ENCODE peak calls at places on chromosomes 12 and 14, in eight cellular contexts. One of them, this sample, is unnamed.

GRCh38 chr12:97854477-97854876 is 391.9 kb downstream of the RMST start:
- DNase-seq in stimulated activated CD8-positive, alpha-beta memory T cell treated with anti-CD3 and anti-CD28 coated beads, Interleukin-12 subunit alpha, Interleukin-12 subunit beta, amount 100 ng/mL, for 1 hour: no peak
- DNase-seq in sciatic nerve: no peak
- DNase-seq in activated CD4-positive, alpha-beta T cell treated with anti-CD3 and anti-CD28 coated beads for 24 hours: no peak
- DNase-seq in astrocyte of the spinal cord: no peak
- DNase-seq in stimulated activated CD4-positive, alpha-beta T cell treated with anti-CD3 and anti-CD28 coated beads, Interleukin-1b, Interleukin-23, amount 100 ng/mL, for 24 hours: no peak
- DNase-seq in NCI-H524: no peak
- DNase-seq in cardiac muscle cell: no peak
- DNase-seq in this sample: no peak

GRCh38 chr12:71858848-71859247 is 19.3 kb downstream of the TBC1D15 start:
- DNase-seq in stimulated activated CD8-positive, alpha-beta memory T cell treated with anti-CD3 and anti-CD28 coated beads, Interleukin-12 subunit alpha, Interleukin-12 subunit beta, amount 100 ng/mL, for 1 hour: no peak
- DNase-seq in sciatic nerve: no peak
- DNase-seq in activated CD4-positive, alpha-beta T cell treated with anti-CD3 and anti-CD28 coated beads for 24 hours: no peak
- DNase-seq in astrocyte of the spinal cord: no peak
- DNase-seq in stimulated activated CD4-positive, alpha-beta T cell treated with anti-CD3 and anti-CD28 coated beads, Interleukin-1b, Interleukin-23, amount 100 ng/mL, for 24 hours: no peak
- DNase-seq in NCI-H524: no peak
- DNase-seq in cardiac muscle cell: no peak
- DNase-seq in this sample: no peak

GRCh38 chr12:130708648-130709047 is 7.5 kb downstream of the RIMBP2 start:
- DNase-seq in stimulated activated CD8-positive, alpha-beta memory T cell treated with anti-CD3 and anti-CD28 coated beads, Interleukin-12 subunit alpha, Interleukin-12 subunit beta, amount 100 ng/mL, for 1 hour: no peak
- DNase-seq in sciatic nerve: no peak
- DNase-seq in activated CD4-positive, alpha-beta T cell treated with anti-CD3 and anti-CD28 coated beads for 24 hours: no peak
- DNase-seq in astrocyte of the spinal cord: no peak
- DNase-seq in stimulated activated CD4-positive, alpha-beta T cell treated with anti-CD3 and anti-CD28 coated beads, Interleukin-1b, Interleukin-23, amount 100 ng/mL, for 24 hours: no peak
- DNase-seq in NCI-H524: no peak
- DNase-seq in cardiac muscle cell: no peak
- DNase-seq in this sample: no peak

GRCh38 chr12:50711018-50711527 is 52.8 kb upstream of the ATF1 start:
- DNase-seq in stimulated activated CD8-positive, alpha-beta memory T cell treated with anti-CD3 and anti-CD28 coated beads, Interleukin-12 subunit alpha, Interleukin-12 subunit beta, amount 100 ng/mL, for 1 hour: no peak
- DNase-seq in sciatic nerve: no peak
- DNase-seq in activated CD4-positive, alpha-beta T cell treated with anti-CD3 and anti-CD28 coated beads for 24 hours: no peak
- DNase-seq in astrocyte of the spinal cord: no peak
- DNase-seq in stimulated activated CD4-positive, alpha-beta T cell treated with anti-CD3 and anti-CD28 coated beads, Interleukin-1b, Interleukin-23, amount 100 ng/mL, for 24 hours: no peak
- DNase-seq in NCI-H524: no peak
- DNase-seq in cardiac muscle cell: no peak
- DNase-seq in this sample: no peak

GRCh38 chr12:6327159-6327558 is 14.7 kb downstream of the TNFRSF1A start:
- DNase-seq in stimulated activated CD8-positive, alpha-beta memory T cell treated with anti-CD3 and anti-CD28 coated beads, Interleukin-12 subunit alpha, Interleukin-12 subunit beta, amount 100 ng/mL, for 1 hour: no peak
- DNase-seq in sciatic nerve: no peak
- DNase-seq in activated CD4-positive, alpha-beta T cell treated with anti-CD3 and anti-CD28 coated beads for 24 hours: no peak
- DNase-seq in astrocyte of the spinal cord: no peak
- DNase-seq in stimulated activated CD4-positive, alpha-beta T cell treated with anti-CD3 and anti-CD28 coated beads, Interleukin-1b, Interleukin-23, amount 100 ng/mL, for 24 hours: no peak
- DNase-seq in NCI-H524: no peak
- DNase-seq in cardiac muscle cell: no peak
- DNase-seq in this sample: no peak

GRCh38 chr14:22391908-22392307 is 197.1 kb downstream of the DAD1 start:
- DNase-seq in stimulated activated CD8-positive, alpha-beta memory T cell treated with anti-CD3 and anti-CD28 coated beads, Interleukin-12 subunit alpha, Interleukin-12 subunit beta, amount 100 ng/mL, for 1 hour: no peak
- DNase-seq in sciatic nerve: peak
- DNase-seq in activated CD4-positive, alpha-beta T cell treated with anti-CD3 and anti-CD28 coated beads for 24 hours: no peak
- DNase-seq in astrocyte of the spinal cord: peak
- DNase-seq in stimulated activated CD4-positive, alpha-beta T cell treated with anti-CD3 and anti-CD28 coated beads, Interleukin-1b, Interleukin-23, amount 100 ng/mL, for 24 hours: no peak
- DNase-seq in NCI-H524: peak
- DNase-seq in cardiac muscle cell: peak
- DNase-seq in this sample: peak

GRCh38 chr12:65125247-65125646 is 4.1 kb upstream of the WIF1 start:
- DNase-seq in stimulated activated CD8-positive, alpha-beta memory T cell treated with anti-CD3 and anti-CD28 coated beads, Interleukin-12 subunit alpha, Interleukin-12 subunit beta, amount 100 ng/mL, for 1 hour: no peak
- DNase-seq in sciatic nerve: no peak
- DNase-seq in activated CD4-positive, alpha-beta T cell treated with anti-CD3 and anti-CD28 coated beads for 24 hours: no peak
- DNase-seq in astrocyte of the spinal cord: no peak
- DNase-seq in stimulated activated CD4-positive, alpha-beta T cell treated with anti-CD3 and anti-CD28 coated beads, Interleukin-1b, Interleukin-23, amount 100 ng/mL, for 24 hours: no peak
- DNase-seq in NCI-H524: no peak
- DNase-seq in cardiac muscle cell: no peak
- DNase-seq in this sample: no peak

GRCh38 chr12:32535260-32535999 is 136.1 kb downstream of the FGD4 start:
- DNase-seq in stimulated activated CD8-positive, alpha-beta memory T cell treated with anti-CD3 and anti-CD28 coated beads, Interleukin-12 subunit alpha, Interleukin-12 subunit beta, amount 100 ng/mL, for 1 hour: no peak
- DNase-seq in sciatic nerve: peak
- DNase-seq in activated CD4-positive, alpha-beta T cell treated with anti-CD3 and anti-CD28 coated beads for 24 hours: no peak
- DNase-seq in astrocyte of the spinal cord: peak
- DNase-seq in stimulated activated CD4-positive, alpha-beta T cell treated with anti-CD3 and anti-CD28 coated beads, Interleukin-1b, Interleukin-23, amount 100 ng/mL, for 24 hours: no peak
- DNase-seq in NCI-H524: peak
- DNase-seq in cardiac muscle cell: peak
- DNase-seq in this sample: peak

GRCh38 chr12:91316825-91317224 is 134.2 kb upstream of the DCN start:
- DNase-seq in stimulated activated CD8-positive, alpha-beta memory T cell treated with anti-CD3 and anti-CD28 coated beads, Interleukin-12 subunit alpha, Interleukin-12 subunit beta, amount 100 ng/mL, for 1 hour: no peak
- DNase-seq in sciatic nerve: no peak
- DNase-seq in activated CD4-positive, alpha-beta T cell treated with anti-CD3 and anti-CD28 coated beads for 24 hours: no peak
- DNase-seq in astrocyte of the spinal cord: peak
- DNase-seq in stimulated activated CD4-positive, alpha-beta T cell treated with anti-CD3 and anti-CD28 coated beads, Interleukin-1b, Interleukin-23, amount 100 ng/mL, for 24 hours: no peak
- DNase-seq in NCI-H524: no peak
- DNase-seq in cardiac muscle cell: no peak
- DNase-seq in this sample: no peak

GRCh38 chr12:130707571-130707891 is 8.6 kb downstream of the RIMBP2 start:
- DNase-seq in stimulated activated CD8-positive, alpha-beta memory T cell treated with anti-CD3 and anti-CD28 coated beads, Interleukin-12 subunit alpha, Interleukin-12 subunit beta, amount 100 ng/mL, for 1 hour: no peak
- DNase-seq in sciatic nerve: no peak
- DNase-seq in activated CD4-positive, alpha-beta T cell treated with anti-CD3 and anti-CD28 coated beads for 24 hours: no peak
- DNase-seq in astrocyte of the spinal cord: no peak
- DNase-seq in stimulated activated CD4-positive, alpha-beta T cell treated with anti-CD3 and anti-CD28 coated beads, Interleukin-1b, Interleukin-23, amount 100 ng/mL, for 24 hours: no peak
- DNase-seq in NCI-H524: no peak
- DNase-seq in cardiac muscle cell: no peak
- DNase-seq in this sample: no peak

GRCh38 chr14:103220134-103220981 is 97.1 kb downstream of the TNFAIP2 start:
- DNase-seq in stimulated activated CD8-positive, alpha-beta memory T cell treated with anti-CD3 and anti-CD28 coated beads, Interleukin-12 subunit alpha, Interleukin-12 subunit beta, amount 100 ng/mL, for 1 hour: no peak
- DNase-seq in sciatic nerve: no peak
- DNase-seq in activated CD4-positive, alpha-beta T cell treated with anti-CD3 and anti-CD28 coated beads for 24 hours: no peak
- DNase-seq in astrocyte of the spinal cord: no peak
- DNase-seq in stimulated activated CD4-positive, alpha-beta T cell treated with anti-CD3 and anti-CD28 coated beads, Interleukin-1b, Interleukin-23, amount 100 ng/mL, for 24 hours: no peak
- DNase-seq in NCI-H524: no peak
- DNase-seq in cardiac muscle cell: no peak
- DNase-seq in this sample: no peak

GRCh38 chr14:31426663-31427062 is 6.3 kb upstream of the HEATR5A start:
- DNase-seq in stimulated activated CD8-positive, alpha-beta memory T cell treated with anti-CD3 and anti-CD28 coated beads, Interleukin-12 subunit alpha, Interleukin-12 subunit beta, amount 100 ng/mL, for 1 hour: no peak
- DNase-seq in sciatic nerve: no peak
- DNase-seq in activated CD4-positive, alpha-beta T cell treated with anti-CD3 and anti-CD28 coated beads for 24 hours: no peak
- DNase-seq in astrocyte of the spinal cord: no peak
- DNase-seq in stimulated activated CD4-positive, alpha-beta T cell treated with anti-CD3 and anti-CD28 coated beads, Interleukin-1b, Interleukin-23, amount 100 ng/mL, for 24 hours: no peak
- DNase-seq in NCI-H524: no peak
- DNase-seq in cardiac muscle cell: no peak
- DNase-seq in this sample: no peak

GRCh38 chr12:111268738-111269572 is 99.9 kb downstream of the PHETA1 start:
- DNase-seq in stimulated activated CD8-positive, alpha-beta memory T cell treated with anti-CD3 and anti-CD28 coated beads, Interleukin-12 subunit alpha, Interleukin-12 subunit beta, amount 100 ng/mL, for 1 hour: no peak
- DNase-seq in sciatic nerve: no peak
- DNase-seq in activated CD4-positive, alpha-beta T cell treated with anti-CD3 and anti-CD28 coated beads for 24 hours: no peak
- DNase-seq in astrocyte of the spinal cord: no peak
- DNase-seq in stimulated activated CD4-positive, alpha-beta T cell treated with anti-CD3 and anti-CD28 coated beads, Interleukin-1b, Interleukin-23, amount 100 ng/mL, for 24 hours: no peak
- DNase-seq in NCI-H524: no peak
- DNase-seq in cardiac muscle cell: no peak
- DNase-seq in this sample: no peak

GRCh38 chr12:107242189-107242588 is 148.8 kb upstream of the CRY1 start:
- DNase-seq in stimulated activated CD8-positive, alpha-beta memory T cell treated with anti-CD3 and anti-CD28 coated beads, Interleukin-12 subunit alpha, Interleukin-12 subunit beta, amount 100 ng/mL, for 1 hour: no peak
- DNase-seq in sciatic nerve: no peak
- DNase-seq in activated CD4-positive, alpha-beta T cell treated with anti-CD3 and anti-CD28 coated beads for 24 hours: no peak
- DNase-seq in astrocyte of the spinal cord: peak
- DNase-seq in stimulated activated CD4-positive, alpha-beta T cell treated with anti-CD3 and anti-CD28 coated beads, Interleukin-1b, Interleukin-23, amount 100 ng/mL, for 24 hours: no peak
- DNase-seq in NCI-H524: peak
- DNase-seq in cardiac muscle cell: peak
- DNase-seq in this sample: no peak

GRCh38 chr14:26319139-26319864 is 278.5 kb downstream of the NOVA1 start:
- DNase-seq in stimulated activated CD8-positive, alpha-beta memory T cell treated with anti-CD3 and anti-CD28 coated beads, Interleukin-12 subunit alpha, Interleukin-12 subunit beta, amount 100 ng/mL, for 1 hour: no peak
- DNase-seq in sciatic nerve: no peak
- DNase-seq in activated CD4-positive, alpha-beta T cell treated with anti-CD3 and anti-CD28 coated beads for 24 hours: no peak
- DNase-seq in astrocyte of the spinal cord: no peak
- DNase-seq in stimulated activated CD4-positive, alpha-beta T cell treated with anti-CD3 and anti-CD28 coated beads, Interleukin-1b, Interleukin-23, amount 100 ng/mL, for 24 hours: no peak
- DNase-seq in NCI-H524: no peak
- DNase-seq in cardiac muscle cell: no peak
- DNase-seq in this sample: no peak

GRCh38 chr12:131673519-131674265 is 37.2 kb upstream of the SFSWAP start:
- DNase-seq in stimulated activated CD8-positive, alpha-beta memory T cell treated with anti-CD3 and anti-CD28 coated beads, Interleukin-12 subunit alpha, Interleukin-12 subunit beta, amount 100 ng/mL, for 1 hour: no peak
- DNase-seq in sciatic nerve: no peak
- DNase-seq in activated CD4-positive, alpha-beta T cell treated with anti-CD3 and anti-CD28 coated beads for 24 hours: no peak
- DNase-seq in astrocyte of the spinal cord: no peak
- DNase-seq in stimulated activated CD4-positive, alpha-beta T cell treated with anti-CD3 and anti-CD28 coated beads, Interleukin-1b, Interleukin-23, amount 100 ng/mL, for 24 hours: no peak
- DNase-seq in NCI-H524: no peak
- DNase-seq in cardiac muscle cell: no peak
- DNase-seq in this sample: no peak

GRCh38 chr12:49543914-49544815 is 5.3 kb downstream of the KCNH3 start:
- DNase-seq in stimulated activated CD8-positive, alpha-beta memory T cell treated with anti-CD3 and anti-CD28 coated beads, Interleukin-12 subunit alpha, Interleukin-12 subunit beta, amount 100 ng/mL, for 1 hour: no peak
- DNase-seq in sciatic nerve: no peak
- DNase-seq in activated CD4-positive, alpha-beta T cell treated with anti-CD3 and anti-CD28 coated beads for 24 hours: no peak
- DNase-seq in astrocyte of the spinal cord: no peak
- DNase-seq in stimulated activated CD4-positive, alpha-beta T cell treated with anti-CD3 and anti-CD28 coated beads, Interleukin-1b, Interleukin-23, amount 100 ng/mL, for 24 hours: no peak
- DNase-seq in NCI-H524: no peak
- DNase-seq in cardiac muscle cell: peak
- DNase-seq in this sample: no peak

GRCh38 chr12:88207921-88208640 is 66.0 kb downstream of the TMTC3 start:
- DNase-seq in stimulated activated CD8-positive, alpha-beta memory T cell treated with anti-CD3 and anti-CD28 coated beads, Interleukin-12 subunit alpha, Interleukin-12 subunit beta, amount 100 ng/mL, for 1 hour: no peak
- DNase-seq in sciatic nerve: peak
- DNase-seq in activated CD4-positive, alpha-beta T cell treated with anti-CD3 and anti-CD28 coated beads for 24 hours: no peak
- DNase-seq in astrocyte of the spinal cord: peak
- DNase-seq in stimulated activated CD4-positive, alpha-beta T cell treated with anti-CD3 and anti-CD28 coated beads, Interleukin-1b, Interleukin-23, amount 100 ng/mL, for 24 hours: no peak
- DNase-seq in NCI-H524: no peak
- DNase-seq in cardiac muscle cell: no peak
- DNase-seq in this sample: no peak

GRCh38 chr14:69005432-69006148 is 26.5 kb upstream of the ACTN1 start:
- DNase-seq in stimulated activated CD8-positive, alpha-beta memory T cell treated with anti-CD3 and anti-CD28 coated beads, Interleukin-12 subunit alpha, Interleukin-12 subunit beta, amount 100 ng/mL, for 1 hour: no peak
- DNase-seq in sciatic nerve: peak
- DNase-seq in activated CD4-positive, alpha-beta T cell treated with anti-CD3 and anti-CD28 coated beads for 24 hours: no peak
- DNase-seq in astrocyte of the spinal cord: peak
- DNase-seq in stimulated activated CD4-positive, alpha-beta T cell treated with anti-CD3 and anti-CD28 coated beads, Interleukin-1b, Interleukin-23, amount 100 ng/mL, for 24 hours: no peak
- DNase-seq in NCI-H524: no peak
- DNase-seq in cardiac muscle cell: no peak
- DNase-seq in this sample: no peak

GRCh38 chr12:124861492-124861891 is 2.2 kb downstream of the SCARB1 start:
- DNase-seq in stimulated activated CD8-positive, alpha-beta memory T cell treated with anti-CD3 and anti-CD28 coated beads, Interleukin-12 subunit alpha, Interleukin-12 subunit beta, amount 100 ng/mL, for 1 hour: no peak
- DNase-seq in sciatic nerve: peak
- DNase-seq in activated CD4-positive, alpha-beta T cell treated with anti-CD3 and anti-CD28 coated beads for 24 hours: no peak
- DNase-seq in astrocyte of the spinal cord: peak
- DNase-seq in stimulated activated CD4-positive, alpha-beta T cell treated with anti-CD3 and anti-CD28 coated beads, Interleukin-1b, Interleukin-23, amount 100 ng/mL, for 24 hours: no peak
- DNase-seq in NCI-H524: peak
- DNase-seq in cardiac muscle cell: no peak
- DNase-seq in this sample: no peak

GRCh38 chr12:105166736-105167135 is 59.2 kb downstream of the WASHC4 start:
- DNase-seq in stimulated activated CD8-positive, alpha-beta memory T cell treated with anti-CD3 and anti-CD28 coated beads, Interleukin-12 subunit alpha, Interleukin-12 subunit beta, amount 100 ng/mL, for 1 hour: no peak
- DNase-seq in sciatic nerve: no peak
- DNase-seq in activated CD4-positive, alpha-beta T cell treated with anti-CD3 and anti-CD28 coated beads for 24 hours: no peak
- DNase-seq in astrocyte of the spinal cord: no peak
- DNase-seq in stimulated activated CD4-positive, alpha-beta T cell treated with anti-CD3 and anti-CD28 coated beads, Interleukin-1b, Interleukin-23, amount 100 ng/mL, for 24 hours: no peak
- DNase-seq in NCI-H524: no peak
- DNase-seq in cardiac muscle cell: no peak
- DNase-seq in this sample: no peak

GRCh38 chr12:70367268-70368141 is 1.4 kb downstream of the KCNMB4 start:
- DNase-seq in stimulated activated CD8-positive, alpha-beta memory T cell treated with anti-CD3 and anti-CD28 coated beads, Interleukin-12 subunit alpha, Interleukin-12 subunit beta, amount 100 ng/mL, for 1 hour: no peak
- DNase-seq in sciatic nerve: no peak
- DNase-seq in activated CD4-positive, alpha-beta T cell treated with anti-CD3 and anti-CD28 coated beads for 24 hours: no peak
- DNase-seq in astrocyte of the spinal cord: peak
- DNase-seq in stimulated activated CD4-positive, alpha-beta T cell treated with anti-CD3 and anti-CD28 coated beads, Interleukin-1b, Interleukin-23, amount 100 ng/mL, for 24 hours: no peak
- DNase-seq in NCI-H524: no peak
- DNase-seq in cardiac muscle cell: peak
- DNase-seq in this sample: no peak

GRCh38 chr14:59098377-59098776 is 90.1 kb upstream of the DAAM1 start:
- DNase-seq in stimulated activated CD8-positive, alpha-beta memory T cell treated with anti-CD3 and anti-CD28 coated beads, Interleukin-12 subunit alpha, Interleukin-12 subunit beta, amount 100 ng/mL, for 1 hour: no peak
- DNase-seq in sciatic nerve: no peak
- DNase-seq in activated CD4-positive, alpha-beta T cell treated with anti-CD3 and anti-CD28 coated beads for 24 hours: no peak
- DNase-seq in astrocyte of the spinal cord: peak
- DNase-seq in stimulated activated CD4-positive, alpha-beta T cell treated with anti-CD3 and anti-CD28 coated beads, Interleukin-1b, Interleukin-23, amount 100 ng/mL, for 24 hours: no peak
- DNase-seq in NCI-H524: no peak
- DNase-seq in cardiac muscle cell: no peak
- DNase-seq in this sample: no peak

GRCh38 chr12:110906516-110906915 is 13.9 kb downstream of the MYL2 start:
- DNase-seq in stimulated activated CD8-positive, alpha-beta memory T cell treated with anti-CD3 and anti-CD28 coated beads, Interleukin-12 subunit alpha, Interleukin-12 subunit beta, amount 100 ng/mL, for 1 hour: no peak
- DNase-seq in sciatic nerve: no peak
- DNase-seq in activated CD4-positive, alpha-beta T cell treated with anti-CD3 and anti-CD28 coated beads for 24 hours: no peak
- DNase-seq in astrocyte of the spinal cord: no peak
- DNase-seq in stimulated activated CD4-positive, alpha-beta T cell treated with anti-CD3 and anti-CD28 coated beads, Interleukin-1b, Interleukin-23, amount 100 ng/mL, for 24 hours: no peak
- DNase-seq in NCI-H524: no peak
- DNase-seq in cardiac muscle cell: no peak
- DNase-seq in this sample: no peak

GRCh38 chr12:111546758-111547383 is 52.2 kb downstream of the ATXN2 start:
- DNase-seq in stimulated activated CD8-positive, alpha-beta memory T cell treated with anti-CD3 and anti-CD28 coated beads, Interleukin-12 subunit alpha, Interleukin-12 subunit beta, amount 100 ng/mL, for 1 hour: no peak
- DNase-seq in sciatic nerve: no peak
- DNase-seq in activated CD4-positive, alpha-beta T cell treated with anti-CD3 and anti-CD28 coated beads for 24 hours: no peak
- DNase-seq in astrocyte of the spinal cord: peak
- DNase-seq in stimulated activated CD4-positive, alpha-beta T cell treated with anti-CD3 and anti-CD28 coated beads, Interleukin-1b, Interleukin-23, amount 100 ng/mL, for 24 hours: no peak
- DNase-seq in NCI-H524: no peak
- DNase-seq in cardiac muscle cell: no peak
- DNase-seq in this sample: no peak

GRCh38 chr14:65720171-65720570 is 307.6 kb downstream of the FUT8 start:
- DNase-seq in stimulated activated CD8-positive, alpha-beta memory T cell treated with anti-CD3 and anti-CD28 coated beads, Interleukin-12 subunit alpha, Interleukin-12 subunit beta, amount 100 ng/mL, for 1 hour: no peak
- DNase-seq in sciatic nerve: no peak
- DNase-seq in activated CD4-positive, alpha-beta T cell treated with anti-CD3 and anti-CD28 coated beads for 24 hours: no peak
- DNase-seq in astrocyte of the spinal cord: no peak
- DNase-seq in stimulated activated CD4-positive, alpha-beta T cell treated with anti-CD3 and anti-CD28 coated beads, Interleukin-1b, Interleukin-23, amount 100 ng/mL, for 24 hours: no peak
- DNase-seq in NCI-H524: no peak
- DNase-seq in cardiac muscle cell: no peak
- DNase-seq in this sample: peak

GRCh38 chr12:104057771-104058197 is 6.5 kb upstream of the HCFC2 start:
- DNase-seq in stimulated activated CD8-positive, alpha-beta memory T cell treated with anti-CD3 and anti-CD28 coated beads, Interleukin-12 subunit alpha, Interleukin-12 subunit beta, amount 100 ng/mL, for 1 hour: no peak
- DNase-seq in sciatic nerve: no peak
- DNase-seq in activated CD4-positive, alpha-beta T cell treated with anti-CD3 and anti-CD28 coated beads for 24 hours: no peak
- DNase-seq in astrocyte of the spinal cord: peak
- DNase-seq in stimulated activated CD4-positive, alpha-beta T cell treated with anti-CD3 and anti-CD28 coated beads, Interleukin-1b, Interleukin-23, amount 100 ng/mL, for 24 hours: no peak
- DNase-seq in NCI-H524: peak
- DNase-seq in cardiac muscle cell: peak
- DNase-seq in this sample: no peak

This sample was measured in left lobe of liver.